ENCODE peak calls at places on chromosomes 1 and 21, in four cellular contexts. One of them, this sample, is unnamed.

GRCh38 chr1:98903261-98903660 is 101.4 kb downstream of the PLPPR5 start:
- DNase-seq in neural progenitor cell: no peak
- DNase-seq in kidney epithelial cell: peak
- DNase-seq in brain microvascular endothelial cell: peak
- DNase-seq in this sample: peak

GRCh38 chr1:198677027-198677426 is 38.2 kb downstream of the PTPRC start:
- DNase-seq in neural progenitor cell: no peak
- DNase-seq in kidney epithelial cell: no peak
- DNase-seq in brain microvascular endothelial cell: no peak
- DNase-seq in this sample: no peak

GRCh38 chr1:119982006-119982405 is 85.7 kb upstream of the ADAM30 start:
- DNase-seq in neural progenitor cell: no peak
- DNase-seq in kidney epithelial cell: no peak
- DNase-seq in brain microvascular endothelial cell: peak
- DNase-seq in this sample: peak

GRCh38 chr1:3237570-3237969 is 168.6 kb downstream of the PRDM16 start:
- DNase-seq in neural progenitor cell: no peak
- DNase-seq in kidney epithelial cell: no peak
- DNase-seq in brain microvascular endothelial cell: no peak
- DNase-seq in this sample: no peak

GRCh38 chr1:111463029-111463683 is 10.6 kb upstream of the C1orf162 start:
- DNase-seq in neural progenitor cell: no peak
- DNase-seq in kidney epithelial cell: no peak
- DNase-seq in brain microvascular endothelial cell: no peak
- DNase-seq in this sample: no peak

GRCh38 chr1:115364044-115364775 is 26.2 kb upstream of the NGF start:
- DNase-seq in neural progenitor cell: no peak
- DNase-seq in kidney epithelial cell: no peak
- DNase-seq in brain microvascular endothelial cell: peak
- DNase-seq in this sample: peak

GRCh38 chr1:157540852-157541251 is 11.5 kb downstream of the FCRL5 start:
- DNase-seq in neural progenitor cell: no peak
- DNase-seq in kidney epithelial cell: no peak
- DNase-seq in brain microvascular endothelial cell: no peak
- DNase-seq in this sample: no peak

GRCh38 chr1:226799634-226800281 is 60.7 kb upstream of the ITPKB start:
- DNase-seq in neural progenitor cell: no peak
- DNase-seq in kidney epithelial cell: no peak
- DNase-seq in brain microvascular endothelial cell: no peak
- DNase-seq in this sample: no peak

GRCh38 chr1:44409019-44409602 is 4.1 kb downstream of the RNF220 start:
- DNase-seq in neural progenitor cell: no peak
- DNase-seq in kidney epithelial cell: no peak
- DNase-seq in brain microvascular endothelial cell: no peak
- DNase-seq in this sample: no peak

GRCh38 chr1:44406761-44407429 is 1.8 kb downstream of the RNF220 start:
- DNase-seq in neural progenitor cell: peak
- DNase-seq in kidney epithelial cell: no peak
- DNase-seq in brain microvascular endothelial cell: no peak
- DNase-seq in this sample: no peak

GRCh38 chr1:44405804-44406743 is 1.0 kb downstream of the RNF220 start:
- DNase-seq in neural progenitor cell: peak
- DNase-seq in kidney epithelial cell: no peak
- DNase-seq in brain microvascular endothelial cell: no peak
- DNase-seq in this sample: no peak

GRCh38 chr1:44408181-44409018 is 3.3 kb downstream of the RNF220 start:
- DNase-seq in neural progenitor cell: peak
- DNase-seq in kidney epithelial cell: no peak
- DNase-seq in brain microvascular endothelial cell: no peak
- DNase-seq in this sample: no peak

DNA sequence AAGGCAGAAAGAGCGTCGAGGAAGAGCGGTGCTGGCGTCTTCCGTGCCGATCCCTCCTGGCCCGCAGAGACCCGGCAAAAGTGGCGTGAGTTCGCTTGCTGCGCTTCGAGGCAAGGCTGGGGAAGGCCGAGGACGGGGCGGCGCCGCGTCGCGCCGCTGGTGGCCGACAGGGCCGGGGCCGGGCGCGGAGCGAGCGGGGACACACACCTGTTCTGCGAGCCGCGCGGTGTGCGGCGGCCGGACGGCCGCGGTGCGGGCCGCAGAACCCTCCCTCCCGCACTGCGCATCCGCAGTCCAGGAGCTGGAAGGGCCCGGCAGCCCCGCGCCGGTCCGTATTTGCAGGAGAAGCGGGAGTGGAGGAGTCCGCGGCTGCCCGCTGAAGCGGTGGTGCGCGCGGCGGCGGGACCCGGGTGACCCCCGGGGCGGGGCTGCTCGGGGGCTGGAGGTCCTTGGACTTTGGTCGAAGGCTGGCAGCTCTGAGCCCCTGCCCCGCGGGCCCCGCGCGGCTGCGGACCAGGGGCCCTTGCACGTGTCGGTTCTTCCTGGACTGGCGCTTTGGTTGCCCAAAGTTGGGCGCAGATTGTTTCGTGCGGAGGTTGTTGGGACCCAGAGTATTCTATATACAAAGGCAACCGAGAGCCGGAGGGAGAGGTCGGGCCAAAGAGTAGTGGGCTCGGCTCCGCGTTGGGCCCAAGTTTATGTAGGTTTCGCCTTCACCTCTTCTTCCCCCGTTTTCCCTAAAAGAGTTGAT is 2.5 kb downstream of the RNF220 start:
- DNase-seq in neural progenitor cell: peak
- DNase-seq in kidney epithelial cell: no peak
- DNase-seq in brain microvascular endothelial cell: no peak
- DNase-seq in this sample: no peak
- H3K4me3 ChIP-seq in neural progenitor cell: peak
- H3K4me3 ChIP-seq in kidney epithelial cell: no peak
- H3K4me3 ChIP-seq in brain microvascular endothelial cell: no peak
- H3K4me3 ChIP-seq in this sample: no peak

GRCh38 chr1:35443768-35444518 is 113.3 kb downstream of the KIAA0319L start:
- DNase-seq in neural progenitor cell: peak
- DNase-seq in kidney epithelial cell: no peak
- DNase-seq in brain microvascular endothelial cell: no peak
- DNase-seq in this sample: no peak
- TF ChIP-seq CTCF in neural progenitor cell: peak
- TF ChIP-seq CTCF in kidney epithelial cell: no peak
- TF ChIP-seq CTCF in brain microvascular endothelial cell: peak
- TF ChIP-seq CTCF in this sample: no peak

DNA sequence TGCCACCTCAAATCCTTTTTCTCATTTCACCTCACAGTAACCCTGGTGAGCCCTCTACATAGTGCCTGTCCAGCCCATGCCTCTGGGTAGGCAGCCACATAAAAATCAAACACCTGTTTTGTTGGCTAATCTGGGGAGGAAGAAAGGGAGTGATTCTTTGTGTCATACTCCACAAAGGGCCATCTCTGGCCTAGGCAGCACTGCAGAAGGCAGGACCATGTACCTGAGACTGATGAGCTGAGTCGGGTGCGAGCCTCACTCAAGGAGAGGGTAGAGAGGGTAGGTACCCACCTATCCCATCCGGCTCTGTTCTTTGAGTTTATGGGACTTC is 7.8 kb downstream of the TUFT1 start:
- DNase-seq in neural progenitor cell: no peak
- DNase-seq in kidney epithelial cell: no peak
- DNase-seq in brain microvascular endothelial cell: no peak
- DNase-seq in this sample: no peak
- H3K4me3 ChIP-seq in neural progenitor cell: no peak
- H3K4me3 ChIP-seq in kidney epithelial cell: no peak
- H3K4me3 ChIP-seq in brain microvascular endothelial cell: no peak
- H3K4me3 ChIP-seq in this sample: no peak

GRCh38 chr1:234538062-234538731 is 59.2 kb upstream of the TARBP1 start:
- DNase-seq in neural progenitor cell: no peak
- DNase-seq in kidney epithelial cell: no peak
- DNase-seq in brain microvascular endothelial cell: no peak
- DNase-seq in this sample: no peak
- TF ChIP-seq CTCF in neural progenitor cell: no peak
- TF ChIP-seq CTCF in kidney epithelial cell: no peak
- TF ChIP-seq CTCF in brain microvascular endothelial cell: no peak
- TF ChIP-seq CTCF in this sample: no peak

GRCh38 chr1:30745834-30746208 is 11.8 kb downstream of the LAPTM5 start:
- DNase-seq in neural progenitor cell: no peak
- DNase-seq in kidney epithelial cell: no peak
- DNase-seq in brain microvascular endothelial cell: no peak
- DNase-seq in this sample: no peak
- H3K4me3 ChIP-seq in neural progenitor cell: no peak
- H3K4me3 ChIP-seq in kidney epithelial cell: no peak
- H3K4me3 ChIP-seq in brain microvascular endothelial cell: no peak
- H3K4me3 ChIP-seq in this sample: no peak

GRCh38 chr1:204314893-204315735 is 44.6 kb downstream of the PLEKHA6 start:
- DNase-seq in neural progenitor cell: no peak
- DNase-seq in kidney epithelial cell: no peak
- DNase-seq in brain microvascular endothelial cell: no peak
- DNase-seq in this sample: no peak

GRCh38 chr1:204318324-204318723 is 41.4 kb downstream of the PLEKHA6 start:
- DNase-seq in neural progenitor cell: no peak
- DNase-seq in kidney epithelial cell: no peak
- DNase-seq in brain microvascular endothelial cell: no peak
- DNase-seq in this sample: no peak

GRCh38 chr1:204316164-204316563 is 43.6 kb downstream of the PLEKHA6 start:
- DNase-seq in neural progenitor cell: no peak
- DNase-seq in kidney epithelial cell: no peak
- DNase-seq in brain microvascular endothelial cell: no peak
- DNase-seq in this sample: no peak

GRCh38 chr1:204319027-204319426 is 40.7 kb downstream of the PLEKHA6 start:
- DNase-seq in neural progenitor cell: no peak
- DNase-seq in kidney epithelial cell: no peak
- DNase-seq in brain microvascular endothelial cell: no peak
- DNase-seq in this sample: no peak

GRCh38 chr1:204317170-204317569 is 42.6 kb downstream of the PLEKHA6 start:
- DNase-seq in neural progenitor cell: no peak
- DNase-seq in kidney epithelial cell: no peak
- DNase-seq in brain microvascular endothelial cell: no peak
- DNase-seq in this sample: no peak
- TF ChIP-seq CTCF in neural progenitor cell: no peak
- TF ChIP-seq CTCF in kidney epithelial cell: no peak
- TF ChIP-seq CTCF in brain microvascular endothelial cell: no peak
- TF ChIP-seq CTCF in this sample: no peak

DNA sequence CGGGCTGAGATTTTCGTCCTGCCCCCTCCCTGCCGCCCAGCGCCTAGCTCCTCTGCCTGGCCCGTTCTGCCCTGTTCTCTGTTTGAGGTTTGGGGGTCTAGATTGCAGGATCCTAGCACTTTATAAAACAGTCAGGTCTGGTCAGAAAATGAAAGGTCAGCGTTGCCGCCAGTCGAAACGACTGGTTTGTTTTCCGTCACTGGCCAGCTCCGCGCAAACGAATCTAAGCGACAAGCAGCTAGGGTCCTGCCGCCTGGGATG is 4.4 kb downstream of the GFI1 start:
- DNase-seq in neural progenitor cell: no peak
- DNase-seq in kidney epithelial cell: no peak
- DNase-seq in brain microvascular endothelial cell: no peak
- DNase-seq in this sample: no peak
- H3K4me3 ChIP-seq in neural progenitor cell: peak
- H3K4me3 ChIP-seq in kidney epithelial cell: no peak
- H3K4me3 ChIP-seq in brain microvascular endothelial cell: peak
- H3K4me3 ChIP-seq in this sample: no peak

GRCh38 chr21:25944672-25945213 is 210.0 kb downstream of the GABPA start:
- DNase-seq in neural progenitor cell: no peak
- DNase-seq in kidney epithelial cell: no peak
- DNase-seq in brain microvascular endothelial cell: no peak
- DNase-seq in this sample: no peak

GRCh38 chr21:25942145-25942544 is 207.4 kb downstream of the GABPA start:
- DNase-seq in neural progenitor cell: no peak
- DNase-seq in kidney epithelial cell: no peak
- DNase-seq in brain microvascular endothelial cell: no peak
- DNase-seq in this sample: no peak

GRCh38 chr21:25938673-25939395 is 204.1 kb downstream of the GABPA start:
- DNase-seq in neural progenitor cell: no peak
- DNase-seq in kidney epithelial cell: no peak
- DNase-seq in brain microvascular endothelial cell: no peak
- DNase-seq in this sample: no peak

GRCh38 chr21:25939396-25939761 is 204.6 kb downstream of the GABPA start:
- DNase-seq in neural progenitor cell: no peak
- DNase-seq in kidney epithelial cell: no peak
- DNase-seq in brain microvascular endothelial cell: no peak
- DNase-seq in this sample: no peak

DNA sequence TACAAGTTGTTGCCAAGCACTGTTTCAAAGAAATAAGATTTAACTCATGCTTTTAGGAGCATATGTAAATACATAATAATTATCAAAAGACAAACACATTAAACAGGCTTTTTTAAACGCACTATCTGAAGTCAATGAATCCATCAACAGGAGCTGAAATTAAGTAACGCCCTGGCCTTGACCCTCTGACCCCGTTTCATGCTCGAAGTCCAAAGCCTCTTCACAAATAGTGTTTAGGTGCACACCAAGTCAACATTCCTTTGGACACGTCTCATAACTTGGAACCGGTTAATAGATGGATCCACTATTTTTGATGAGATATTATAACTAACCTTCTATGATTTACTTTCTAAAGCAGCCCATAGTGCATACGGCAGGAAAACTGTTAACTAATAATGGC is 209.3 kb downstream of the GABPA start:
- DNase-seq in neural progenitor cell: no peak
- DNase-seq in kidney epithelial cell: no peak
- DNase-seq in brain microvascular endothelial cell: no peak
- DNase-seq in this sample: no peak
- TF ChIP-seq CTCF in neural progenitor cell: no peak
- TF ChIP-seq CTCF in kidney epithelial cell: no peak
- TF ChIP-seq CTCF in brain microvascular endothelial cell: no peak
- TF ChIP-seq CTCF in this sample: no peak

GRCh38 chr1:211287218-211287617 is 28.1 kb downstream of the RCOR3 start:
- DNase-seq in neural progenitor cell: no peak
- DNase-seq in kidney epithelial cell: no peak
- DNase-seq in brain microvascular endothelial cell: no peak
- DNase-seq in this sample: no peak
- H3K4me3 ChIP-seq in neural progenitor cell: no peak
- H3K4me3 ChIP-seq in kidney epithelial cell: no peak
- H3K4me3 ChIP-seq in brain microvascular endothelial cell: no peak
- H3K4me3 ChIP-seq in this sample: no peak

This sample was measured in AG09309.